ENCODE peak calls at places on chromosomes 13 and 19, in four cellular contexts. One of them, this sample, is unnamed.

GRCh38 chr13:107324416-107325204 is 756.7 kb upstream of the ARGLU1 start:
- DNase-seq in astrocyte: no peak
- DNase-seq in GM23338: no peak
- DNase-seq in hepatocyte: no peak
- DNase-seq in this sample: no peak

GRCh38 chr19:33501957-33502356 is 19.6 kb downstream of the PEPD start:
- DNase-seq in astrocyte: no peak
- DNase-seq in GM23338: no peak
- DNase-seq in hepatocyte: no peak
- DNase-seq in this sample: no peak

GRCh38 chr13:102128216-102128800 is 273.5 kb downstream of the FGF14 start:
- DNase-seq in astrocyte: peak
- DNase-seq in GM23338: no peak
- DNase-seq in hepatocyte: no peak
- DNase-seq in this sample: peak

GRCh38 chr19:44820648-44821609 is 12.0 kb downstream of the BCAM start:
- DNase-seq in astrocyte: no peak
- DNase-seq in GM23338: no peak
- DNase-seq in hepatocyte: no peak
- DNase-seq in this sample: no peak

GRCh38 chr13:110683203-110683883 is 22.6 kb downstream of the CARS2 start:
- DNase-seq in astrocyte: no peak
- DNase-seq in GM23338: peak
- DNase-seq in hepatocyte: no peak
- DNase-seq in this sample: no peak

GRCh38 chr19:28377077-28377476 is 835.9 kb downstream of the UQCRFS1 start:
- DNase-seq in astrocyte: no peak
- DNase-seq in GM23338: peak
- DNase-seq in hepatocyte: peak
- DNase-seq in this sample: peak

GRCh38 chr13:67230774-67231480 is 791 bp upstream of the PCDH9 start:
- DNase-seq in astrocyte: peak
- DNase-seq in GM23338: peak
- DNase-seq in hepatocyte: peak
- DNase-seq in this sample: peak

GRCh38 chr19:5369962-5370367 is 29.4 kb upstream of the PTPRS start:
- DNase-seq in astrocyte: no peak
- DNase-seq in GM23338: peak
- DNase-seq in hepatocyte: peak
- DNase-seq in this sample: peak

GRCh38 chr13:71626396-71626795 is 240.6 kb downstream of the DACH1 start:
- DNase-seq in astrocyte: no peak
- DNase-seq in GM23338: no peak
- DNase-seq in hepatocyte: no peak
- DNase-seq in this sample: no peak

GRCh38 chr19:6020166-6020967 is 42.4 kb upstream of the RANBP3 start:
- DNase-seq in astrocyte: no peak
- DNase-seq in GM23338: no peak
- DNase-seq in hepatocyte: no peak
- DNase-seq in this sample: no peak

GRCh38 chr19:51477343-51477742 is 996 bp upstream of the CEACAM18 start:
- DNase-seq in astrocyte: no peak
- DNase-seq in GM23338: no peak
- DNase-seq in hepatocyte: no peak
- DNase-seq in this sample: no peak

GRCh38 chr19:33376423-33376822 is 2.9 kb downstream of the CEBPG start:
- DNase-seq in astrocyte: peak
- DNase-seq in GM23338: no peak
- DNase-seq in hepatocyte: peak
- DNase-seq in this sample: peak

GRCh38 chr13:66391322-66391721 is 838.8 kb downstream of the PCDH9 start:
- DNase-seq in astrocyte: no peak
- DNase-seq in GM23338: no peak
- DNase-seq in hepatocyte: no peak
- DNase-seq in this sample: no peak

GRCh38 chr13:39893808-39894207 is 238.3 kb downstream of the COG6 start:
- DNase-seq in astrocyte: no peak
- DNase-seq in GM23338: no peak
- DNase-seq in hepatocyte: no peak
- DNase-seq in this sample: no peak

GRCh38 chr13:98157609-98158008 is 14.7 kb downstream of the FARP1 start:
- DNase-seq in astrocyte: no peak
- DNase-seq in GM23338: no peak
- DNase-seq in hepatocyte: no peak
- DNase-seq in this sample: no peak

GRCh38 chr13:49240017-49240416 is 7.7 kb upstream of the CDADC1 start:
- DNase-seq in astrocyte: peak
- DNase-seq in GM23338: peak
- DNase-seq in hepatocyte: peak
- DNase-seq in this sample: peak

GRCh38 chr13:47639716-47640447 is 361.2 kb downstream of the SUCLA2 start:
- DNase-seq in astrocyte: no peak
- DNase-seq in GM23338: no peak
- DNase-seq in hepatocyte: no peak
- DNase-seq in this sample: no peak

DNA sequence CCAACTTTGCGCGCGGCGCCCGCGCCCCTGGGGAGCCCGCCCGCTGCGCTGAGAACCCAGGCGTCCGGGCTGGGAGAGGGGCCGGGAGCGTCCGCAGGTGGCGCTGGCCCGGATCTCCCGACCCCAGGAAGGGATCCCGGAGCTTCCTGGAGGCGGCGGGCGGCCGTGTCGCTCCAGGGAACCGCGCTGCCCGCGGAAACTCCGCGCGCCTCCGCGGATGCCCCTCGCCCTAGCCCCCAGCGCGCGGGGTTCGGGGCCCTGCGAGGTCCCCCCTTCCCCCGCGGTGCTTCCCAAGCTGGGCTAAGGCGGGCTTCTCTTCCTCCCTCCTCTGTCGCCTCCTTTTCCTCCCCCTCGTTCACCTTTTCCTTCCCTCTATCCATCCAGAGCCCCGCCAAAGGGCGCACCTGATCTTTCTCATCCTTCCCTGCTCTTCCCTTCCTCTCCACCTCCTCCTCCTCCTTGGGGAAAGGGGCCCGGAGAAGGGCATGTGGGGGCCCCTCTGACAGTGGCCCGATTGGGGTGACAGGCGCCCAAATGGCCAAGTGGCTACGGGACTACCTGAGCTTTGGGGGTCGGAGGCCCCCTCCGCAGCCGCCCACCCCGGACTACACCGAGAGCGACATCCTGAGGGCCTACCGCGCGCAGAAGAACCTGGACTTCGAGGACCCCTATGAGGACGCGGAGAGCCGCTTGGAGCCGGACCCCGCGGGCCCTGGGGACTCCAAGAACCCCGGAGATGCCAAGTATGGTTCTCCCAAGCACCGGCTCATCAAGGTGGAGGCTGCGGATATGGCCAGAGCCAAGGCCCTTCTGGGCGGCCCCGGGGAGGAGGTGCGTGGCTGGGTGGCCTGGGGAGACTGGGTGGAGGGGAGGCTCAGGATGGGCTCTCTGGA is 710 bp downstream of the SHD start:
- DNase-seq in astrocyte: no peak
- DNase-seq in GM23338: peak
- DNase-seq in hepatocyte: no peak
- DNase-seq in this sample: no peak
- TF ChIP-seq EZH2 in astrocyte: peak
- TF ChIP-seq EZH2 in GM23338: peak
- TF ChIP-seq EZH2 in hepatocyte: peak
- TF ChIP-seq EZH2 in this sample: no peak

GRCh38 chr19:57941593-57941992 is 5.9 kb downstream of the ZNF256 start:
- DNase-seq in astrocyte: no peak
- DNase-seq in GM23338: no peak
- DNase-seq in hepatocyte: no peak
- DNase-seq in this sample: no peak
- H3K4me3 ChIP-seq in astrocyte: no peak
- H3K4me3 ChIP-seq in GM23338: no peak
- H3K4me3 ChIP-seq in hepatocyte: no peak
- H3K4me3 ChIP-seq in this sample: no peak

DNA sequence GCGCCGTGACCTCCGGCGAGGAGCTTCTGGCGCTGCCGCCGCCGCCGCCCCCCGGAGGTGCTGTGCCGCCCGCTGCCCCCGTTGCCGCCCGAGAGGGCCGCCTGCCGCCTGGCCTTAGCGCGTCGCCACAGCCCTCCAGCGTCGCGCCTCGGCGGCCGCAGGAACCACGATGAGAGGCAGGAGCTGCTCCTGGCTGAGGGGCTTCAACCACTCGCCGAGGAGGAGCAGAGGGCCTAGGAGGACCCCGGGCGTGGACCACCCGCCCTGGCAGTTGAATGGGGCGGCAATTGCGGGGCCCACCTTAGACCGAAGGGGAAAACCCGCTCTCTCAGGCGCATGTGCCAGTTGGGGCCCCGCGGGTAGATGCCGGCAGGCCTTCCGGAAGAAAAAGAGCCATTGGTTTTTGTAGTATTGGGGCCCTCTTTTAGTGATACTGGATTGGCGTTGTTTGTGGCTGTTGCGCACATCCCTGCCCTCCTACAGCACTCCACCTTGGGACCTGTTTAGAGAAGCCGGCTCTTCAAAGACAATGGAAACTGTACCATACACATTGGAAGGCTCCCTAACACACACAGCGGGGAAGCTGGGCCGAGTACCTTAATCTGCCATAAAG is 4.8 kb downstream of the PDX1 start:
- DNase-seq in astrocyte: no peak
- DNase-seq in GM23338: peak
- DNase-seq in hepatocyte: no peak
- DNase-seq in this sample: no peak
- TF ChIP-seq EZH2 in astrocyte: no peak
- TF ChIP-seq EZH2 in GM23338: peak
- TF ChIP-seq EZH2 in hepatocyte: peak
- TF ChIP-seq EZH2 in this sample: no peak

GRCh38 chr13:114063545-114064515 is 68.6 kb downstream of the RASA3 start:
- DNase-seq in astrocyte: peak
- DNase-seq in GM23338: no peak
- DNase-seq in hepatocyte: no peak
- DNase-seq in this sample: peak
- H3K4me3 ChIP-seq in astrocyte: peak
- H3K4me3 ChIP-seq in GM23338: no peak
- H3K4me3 ChIP-seq in hepatocyte: no peak
- H3K4me3 ChIP-seq in this sample: peak